ENCODE peak calls at places on chromosomes 3 and 15, in four cellular contexts. C is stomach, X is cardiac fibroblast, H is heart right ventricle. B is an unnamed sample.

GRCh38 chr15:95596487-95596886 is 734.0 kb upstream of the NR2F2 start:
- DNase-seq in C (no peak), H (no peak), X (no peak), B (no peak)

GRCh38 chr3:242986-243706 is 46.6 kb downstream of the CHL1 start:
- DNase-seq in H (no peak), C (no peak), X (peak; percentile 11), B (no peak)

GRCh38 chr3:120024103-120024502 is 70.1 kb downstream of the GSK3B start:
- DNase-seq in H (no peak), X (no peak), C (no peak), B (no peak)

GRCh38 chr3:66638717-66639116 is 137.9 kb upstream of the LRIG1 start:
- DNase-seq in H (no peak), X (no peak), C (no peak), B (no peak)

GRCh38 chr3:190345027-190345821 is 23.0 kb upstream of the CLDN1 start:
- DNase-seq in C (no peak), H (no peak), X (peak; percentile 98), B (peak; percentile 40)

GRCh38 chr3:47475570-47476329 is at the start of gene SCAP:
- DNase-seq in C (peak; percentile 97), X (peak; percentile 81), H (peak; percentile 93), B (peak; percentile 89)

GRCh38 chr3:138829886-138830510 is 4.7 kb downstream of the PIK3CB start:
- DNase-seq in X (no peak), H (no peak), C (no peak), B (no peak)

GRCh38 chr3:113829576-113830354 is 8.8 kb upstream of the GRAMD1C start:
- DNase-seq in X (peak; percentile 26), C (no peak), H (no peak), B (no peak)

GRCh38 chr3:193240850-193241706 is at the start of gene PLAAT1:
- DNase-seq in C (peak; percentile 75), H (peak; percentile 79), X (peak; percentile 16), B (peak; percentile 49)

GRCh38 chr3:14440531-14441239 is 38.3 kb downstream of the SLC6A6 start:
- DNase-seq in X (no peak), H (no peak), C (no peak), B (no peak)

GRCh38 chr3:108096506-108097325 is 5.9 kb upstream of the CD47 start:
- DNase-seq in H (no peak), X (no peak), C (no peak), B (peak; percentile 84)

GRCh38 chr15:53193149-53193548 is 403.0 kb upstream of the ONECUT1 start:
- DNase-seq in C (no peak), H (no peak), X (peak; percentile 22), B (peak; percentile 2)

DNA sequence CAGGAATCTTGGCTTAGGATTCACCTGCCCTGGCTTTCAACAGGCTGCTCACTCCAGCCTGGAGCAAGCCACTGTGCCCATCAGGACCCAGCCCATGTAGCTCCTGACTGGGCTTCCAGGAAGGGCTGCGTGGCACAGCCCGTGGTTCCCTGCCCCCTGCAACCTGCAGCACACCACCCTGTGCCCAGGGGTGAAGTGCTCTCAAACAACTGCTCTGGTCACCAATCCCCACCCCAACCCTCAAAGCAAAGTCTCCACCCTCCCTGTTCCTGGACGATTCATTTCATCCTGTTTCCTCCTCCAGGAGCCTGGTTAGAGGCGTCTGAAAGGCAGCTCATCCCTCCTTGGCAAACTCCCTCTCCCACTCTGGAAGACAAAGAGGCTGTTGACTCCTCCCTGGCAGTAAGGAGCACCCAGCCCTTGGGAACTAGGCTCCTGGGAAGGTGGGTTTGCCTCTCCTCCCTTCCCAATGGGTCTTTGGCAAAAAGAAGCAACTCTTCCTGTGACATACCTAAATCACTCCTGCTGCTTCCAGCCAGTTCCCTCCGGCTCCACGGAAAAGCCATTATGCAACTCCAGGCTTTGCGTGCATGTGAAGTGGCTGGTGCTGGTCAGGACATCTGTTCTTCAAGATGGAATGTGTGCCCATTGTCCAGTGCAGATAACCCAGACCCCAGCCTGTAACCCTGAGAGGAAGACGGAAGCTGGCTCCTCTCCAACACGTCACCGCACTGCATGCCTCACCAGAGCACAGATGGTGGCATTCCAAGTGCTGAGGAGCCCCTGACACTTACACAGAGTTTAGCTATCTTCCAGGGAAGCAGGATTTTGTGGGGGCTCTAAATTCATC is 29.1 kb upstream of the VIPR1 start:
- DNase-seq in H (no peak), C (peak; percentile 74), X (peak; percentile 95), B (peak; percentile 57)
- H3K4me3 ChIP-seq in H (no peak overlapping the region), C (no peak overlapping the region), X (peak overlapping the region; percentile 30), B (no peak overlapping the region)

GRCh38 chr15:59688888-59689625 is at the start of gene BNIP2:
- DNase-seq in X (peak; percentile 99), C (peak; percentile 99), H (peak; percentile 100), B (peak; percentile 95)

GRCh38 chr15:59685737-59686297 is 3.3 kb downstream of the BNIP2 start:
- DNase-seq in H (no peak), X (peak; percentile 59), C (no peak), B (peak; percentile 56)

GRCh38 chr15:59688383-59688887 is 685 bp downstream of the BNIP2 start:
- DNase-seq in H (no peak), X (peak; percentile 84), C (no peak), B (peak; percentile 79)

GRCh38 chr15:59687831-59688230 is 1.3 kb downstream of the BNIP2 start:
- DNase-seq in H (no peak), X (peak; percentile 67), C (no peak), B (peak; percentile 57)

DNA sequence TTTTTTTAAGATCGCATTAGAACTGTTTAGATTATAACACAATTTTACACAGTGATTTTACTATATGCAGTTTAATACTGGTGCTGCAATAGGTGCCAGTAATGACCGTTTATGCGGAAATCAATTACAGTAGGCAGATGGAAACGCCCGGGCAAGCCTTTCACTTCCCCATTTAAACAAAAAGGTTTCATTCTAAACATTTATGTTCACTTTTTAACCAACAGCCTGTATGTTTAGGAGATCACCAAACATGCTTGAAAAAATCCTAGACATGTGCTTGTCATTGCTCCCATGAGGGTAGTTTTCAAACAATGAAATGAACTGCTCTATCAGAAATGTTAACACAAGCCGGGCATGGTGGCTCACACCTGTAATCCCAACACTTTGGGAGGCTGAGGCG is 2.7 kb downstream of the BNIP2 start:
- DNase-seq in X (no peak), C (no peak), H (no peak), B (no peak)
- H3K4me3 ChIP-seq in X (no peak overlapping the region), C (peak overlapping the region; percentile 64), H (no peak overlapping the region), B (peak overlapping the region; percentile 15)

DNA sequence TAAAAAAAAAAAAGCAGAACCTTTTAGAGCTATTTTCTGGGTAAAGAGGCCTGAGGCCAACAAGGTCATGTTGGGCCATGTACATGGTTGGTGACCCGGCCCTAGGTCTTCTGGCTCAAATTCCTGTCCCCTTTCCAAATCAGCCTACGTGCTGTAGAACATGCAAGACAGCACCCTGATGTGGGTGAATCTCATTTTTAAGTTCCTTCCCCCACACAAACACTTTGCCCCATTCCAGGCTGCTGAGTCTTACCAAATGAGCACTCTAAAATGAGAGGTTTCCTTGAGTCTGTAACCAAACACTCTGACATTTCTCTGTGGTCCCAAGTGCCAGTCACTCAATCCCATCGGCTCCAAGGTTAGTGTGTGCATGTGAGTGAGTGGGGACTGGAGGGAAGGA is 9.4 kb downstream of the BCL6 start:
- DNase-seq in C (no peak), H (no peak), X (peak; percentile 46), B (no peak)
- H3K4me3 ChIP-seq in C (no peak overlapping the region), H (peak overlapping the region; percentile 72), X (no peak overlapping the region), B (no peak overlapping the region)

GRCh38 chr15:83746231-83746630 is 92.3 kb downstream of the ADAMTSL3 start:
- DNase-seq in X (peak; percentile 32), C (no peak), H (no peak), B (no peak)

GRCh38 chr15:83745771-83746170 is 91.8 kb downstream of the ADAMTSL3 start:
- DNase-seq in C (no peak), H (no peak), X (no peak), B (no peak)

GRCh38 chr15:83747718-83748110 is 93.8 kb downstream of the ADAMTSL3 start:
- DNase-seq in H (no peak), C (no peak), X (no peak), B (no peak)

DNA sequence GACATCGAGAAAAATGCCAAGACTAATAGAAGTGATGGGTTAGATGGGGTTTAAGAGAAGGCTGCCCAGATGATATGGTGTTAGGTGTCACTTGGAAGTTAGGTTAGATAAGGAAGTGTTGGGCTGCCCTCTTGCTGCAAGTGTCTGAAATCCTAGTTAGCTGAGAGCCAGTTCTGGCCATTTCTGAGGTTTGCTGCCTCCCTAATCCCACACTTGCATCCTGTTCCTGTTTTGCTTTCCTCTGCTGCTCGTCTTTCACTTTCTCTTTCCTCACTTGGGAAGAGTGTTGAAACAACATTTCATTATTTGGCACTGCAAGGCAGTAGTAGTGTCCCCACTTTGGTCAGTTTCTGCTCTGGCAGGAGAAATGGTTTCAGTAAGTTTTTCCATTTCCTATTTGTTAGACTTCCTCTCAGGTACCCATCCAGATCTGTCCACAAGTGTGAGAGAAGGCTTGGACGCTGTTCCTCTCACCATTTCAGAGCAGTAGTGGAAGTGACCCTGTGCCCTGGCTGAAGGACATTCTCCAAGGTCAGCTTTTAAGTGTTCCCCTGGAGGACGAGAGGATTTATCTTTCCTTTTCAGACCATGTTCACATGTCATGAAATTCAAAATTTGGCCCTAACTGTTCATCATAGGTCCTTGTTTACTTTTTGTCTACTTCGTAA is 93.3 kb downstream of the ADAMTSL3 start:
- DNase-seq in H (no peak), C (no peak), X (peak; percentile 67), B (peak; percentile 1)
- H3K4me3 ChIP-seq in H (peak overlapping the region; percentile 25), C (no peak overlapping the region), X (no peak overlapping the region), B (no peak overlapping the region)

GRCh38 chr3:62044874-62045273 is 328.5 kb downstream of the FEZF2 start:
- DNase-seq in H (no peak), C (no peak), X (no peak), B (no peak)

GRCh38 chr3:62036726-62037125 is 336.6 kb downstream of the FEZF2 start:
- DNase-seq in C (no peak), X (no peak), H (no peak), B (no peak)

GRCh38 chr3:62041681-62042080 is 331.7 kb downstream of the FEZF2 start:
- DNase-seq in C (no peak), X (no peak), H (no peak), B (no peak)

GRCh38 chr3:62035664-62036063 is 337.7 kb downstream of the FEZF2 start:
- DNase-seq in H (no peak), C (no peak), X (no peak), B (no peak)

DNA sequence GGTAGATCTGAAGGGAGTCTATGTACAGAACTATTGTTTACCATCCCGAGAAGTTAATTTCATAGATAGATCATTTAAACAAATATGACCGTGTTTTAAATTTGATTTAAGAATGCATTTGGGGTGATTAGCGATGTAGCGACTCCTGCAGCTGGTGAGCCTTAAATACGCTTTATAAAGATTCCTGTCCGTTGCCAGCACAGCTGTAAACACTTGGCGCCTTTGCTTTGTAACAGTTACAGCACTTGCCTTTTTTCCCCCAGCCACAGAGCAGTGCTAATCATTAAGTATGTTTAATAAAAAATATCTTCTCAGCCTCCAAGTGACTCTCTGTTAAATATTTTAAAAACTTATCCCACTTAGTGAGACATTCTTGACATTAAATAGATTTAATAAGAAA is 333.8 kb downstream of the FEZF2 start:
- DNase-seq in C (no peak), X (no peak), H (no peak), B (no peak)
- H3K4me3 ChIP-seq in C (no peak overlapping the region), X (no peak overlapping the region), H (no peak overlapping the region), B (no peak overlapping the region)

B was measured in small intestine.